ENCODE peak calls at places on chromosome 15, in five cellular contexts. H, X, I, Y and R are unnamed samples.
A peak's percentile ranks its signal among the peaks of the same experiment; 100 is the strongest.

GRCh38 chr15:80072285-80072684 is 12.8 kb downstream of the ZFAND6 start:
- DNase-seq in I (no peak), H (peak; percentile 93), Y (peak; percentile 95), X (peak; percentile 71), R (no peak)

GRCh38 chr15:90881181-90881977 is 2.9 kb upstream of the FES start:
- DNase-seq in H (no peak), X (no peak), Y (no peak), I (no peak), R (no peak)

GRCh38 chr15:58332676-58333400 is 99.0 kb upstream of the LIPC start:
- DNase-seq in Y (peak; percentile 81), I (no peak), H (peak; percentile 39), X (peak; percentile 39), R (no peak)

GRCh38 chr15:60914360-60914759 is 314.7 kb downstream of the RORA start:
- DNase-seq in H (peak; percentile 16), X (no peak), I (no peak), Y (no peak), R (no peak)

GRCh38 chr15:34147371-34148140 is 45.7 kb downstream of the PGBD4 start:
- DNase-seq in I (no peak), X (no peak), Y (peak; percentile 24), H (peak; percentile 12), R (no peak)

GRCh38 chr15:70376929-70377691 is 279.4 kb upstream of the TLE3 start:
- DNase-seq in X (no peak), H (peak; percentile 68), I (no peak), Y (peak; percentile 38), R (no peak)

GRCh38 chr15:83436513-83437158 is 10.5 kb upstream of the SH3GL3 start:
- DNase-seq in I (no peak), X (no peak), Y (peak; percentile 54), H (peak; percentile 67), R (no peak)

GRCh38 chr15:20659265-20659664 is 117.7 kb upstream of the GOLGA6L6 start:
- DNase-seq in X (no peak), I (no peak), Y (no peak), H (no peak), R (no peak)

GRCh38 chr15:66963710-66964109 is 101.7 kb upstream of the SMAD3 start:
- DNase-seq in Y (no peak), H (no peak), X (no peak), I (no peak), R (no peak)

GRCh38 chr15:27458370-27459084 is 487.5 kb downstream of the GABRG3 start:
- DNase-seq in I (no peak), X (no peak), H (no peak), Y (no peak), R (no peak)

GRCh38 chr15:99143230-99143629 is 38.4 kb downstream of the SYNM start:
- DNase-seq in Y (no peak), X (no peak), H (no peak), I (no peak), R (no peak)

GRCh38 chr15:66151809-66152208 is 101.7 kb downstream of the MEGF11 start:
- DNase-seq in H (no peak), X (peak; percentile 91), I (no peak), Y (no peak), R (no peak)

GRCh38 chr15:70589221-70589620 is 174.1 kb downstream of the UACA start:
- DNase-seq in I (no peak), H (peak; percentile 73), Y (peak; percentile 90), X (no peak), R (no peak)

GRCh38 chr15:50685976-50686467 is 575 bp downstream of the TRPM7 start:
- DNase-seq in Y (peak; percentile 58), X (peak; percentile 17), H (peak; percentile 56), I (peak; percentile 63), R (peak; percentile 55)

GRCh38 chr15:58980351-58980939 is 7.0 kb upstream of the RNF111 start:
- DNase-seq in X (peak; percentile 12), I (no peak), H (peak; percentile 71), Y (peak; percentile 40), R (no peak)

GRCh38 chr15:90101969-90102890 is at the start of gene IDH2:
- DNase-seq in I (peak; percentile 70), H (peak; percentile 72), Y (peak; percentile 80), X (peak; percentile 36), R (peak; percentile 73)

GRCh38 chr15:98280576-98280975 is 320.1 kb downstream of the ARRDC4 start:
- DNase-seq in Y (no peak), H (no peak), X (no peak), I (no peak), R (no peak)

GRCh38 chr15:101121511-101122090 is 130.2 kb downstream of the CHSY1 start:
- DNase-seq in I (peak; percentile 20), Y (peak; percentile 55), X (no peak), H (peak; percentile 59), R (no peak)

GRCh38 chr15:52466134-52466701 is 62.5 kb downstream of the MYO5A start:
- DNase-seq in Y (peak; percentile 9), X (no peak), H (no peak), I (no peak), R (peak; percentile 48)

GRCh38 chr15:43105077-43105769 is 615 bp downstream of the UBR1 start:
- DNase-seq in I (peak; percentile 21), Y (peak; percentile 18), X (no peak), H (no peak), R (peak; percentile 28)

GRCh38 chr15:41182266-41182665 is 48.3 kb downstream of the EXD1 start:
- DNase-seq in X (no peak), Y (peak; percentile 17), H (no peak), I (no peak), R (no peak)

GRCh38 chr15:93210995-93211394 is 122.0 kb upstream of the RGMA start:
- DNase-seq in H (no peak), I (no peak), X (no peak), Y (peak; percentile 49), R (no peak)

GRCh38 chr15:38563723-38564519 is 693 bp downstream of the RASGRP1 start:
- DNase-seq in Y (peak; percentile 41), X (no peak), I (peak; percentile 89), H (peak; percentile 27), R (peak; percentile 82)

GRCh38 chr15:52082197-52083036 is 30.2 kb downstream of the BCL2L10 start:
- DNase-seq in Y (peak; percentile 61), I (no peak), H (peak; percentile 50), X (no peak), R (no peak)

GRCh38 chr15:61327019-61327631 is 98.0 kb upstream of the RORA start:
- DNase-seq in I (no peak), H (no peak), Y (no peak), X (peak; percentile 92), R (no peak)

GRCh38 chr15:25863067-25863967 is at the start of gene ATP10A:
- DNase-seq in X (no peak), H (peak; percentile 74), Y (no peak), I (peak; percentile 49), R (peak; percentile 64)

GRCh38 chr15:31401282-31401681 is 74.6 kb downstream of the KLF13 start:
- DNase-seq in H (no peak), Y (no peak), I (no peak), X (no peak), R (no peak)

GRCh38 chr15:59360305-59360704 is 12.4 kb downstream of the MYO1E start:
- DNase-seq in H (no peak), X (no peak), I (no peak), Y (no peak), R (no peak)

GRCh38 chr15:31074321-31074720 is 27.2 kb downstream of the TRPM1 start:
- DNase-seq in I (no peak), Y (no peak), X (no peak), H (no peak), R (no peak)